ENCODE peak calls at places on chromosomes 11 and 22, in six cellular contexts. One of them, this sample, is unnamed.

GRCh38 chr11:76666408-76666807 is 4.1 kb downstream of the LRRC32 start:
- DNase-seq in heart right ventricle: peak; percentile 69
- DNase-seq in cardiac muscle cell: peak; percentile 70
- DNase-seq in right lobe of liver: peak; percentile 54
- DNase-seq in breast epithelium: no peak
- DNase-seq in stomach: no peak
- DNase-seq in this sample: peak; percentile 54

GRCh38 chr11:116736763-116737162 is 36.0 kb downstream of the BUD13 start:
- DNase-seq in right lobe of liver: no peak
- DNase-seq in breast epithelium: no peak
- DNase-seq in cardiac muscle cell: no peak
- DNase-seq in stomach: no peak
- DNase-seq in heart right ventricle: no peak
- DNase-seq in this sample: no peak

GRCh38 chr11:405976-406795 is 8.6 kb downstream of the SIGIRR start:
- DNase-seq in breast epithelium: no peak
- DNase-seq in right lobe of liver: peak; percentile 61
- DNase-seq in cardiac muscle cell: no peak
- DNase-seq in stomach: no peak
- DNase-seq in heart right ventricle: no peak
- DNase-seq in this sample: no peak

GRCh38 chr11:117300301-117300700 is 9.2 kb downstream of the BACE1-AS start:
- DNase-seq in stomach: no peak
- DNase-seq in cardiac muscle cell: peak; percentile 63
- DNase-seq in right lobe of liver: peak; percentile 62
- DNase-seq in heart right ventricle: peak; percentile 33
- DNase-seq in breast epithelium: peak; percentile 50
- DNase-seq in this sample: peak; percentile 32

GRCh38 chr22:42077486-42078125 is 1.9 kb upstream of the SMDT1 start:
- DNase-seq in right lobe of liver: peak; percentile 52
- DNase-seq in breast epithelium: no peak
- DNase-seq in heart right ventricle: no peak
- DNase-seq in stomach: no peak
- DNase-seq in cardiac muscle cell: no peak
- DNase-seq in this sample: peak; percentile 72

GRCh38 chr11:121589946-121590537 is 137.3 kb upstream of the SORL1-AS1 start:
- DNase-seq in heart right ventricle: no peak
- DNase-seq in right lobe of liver: no peak
- DNase-seq in breast epithelium: no peak
- DNase-seq in cardiac muscle cell: no peak
- DNase-seq in stomach: no peak
- DNase-seq in this sample: no peak

GRCh38 chr11:20161923-20162322 is 1.6 kb upstream of the DBX1 start:
- DNase-seq in heart right ventricle: no peak
- DNase-seq in right lobe of liver: no peak
- DNase-seq in stomach: no peak
- DNase-seq in breast epithelium: no peak
- DNase-seq in cardiac muscle cell: no peak
- DNase-seq in this sample: no peak

GRCh38 chr22:40583058-40583741 is 53.3 kb downstream of the MRTFA start:
- DNase-seq in heart right ventricle: no peak
- DNase-seq in right lobe of liver: no peak
- DNase-seq in breast epithelium: no peak
- DNase-seq in cardiac muscle cell: no peak
- DNase-seq in stomach: no peak
- DNase-seq in this sample: no peak

GRCh38 chr11:65646921-65647701 is 9.2 kb downstream of the SIPA1 start:
- DNase-seq in right lobe of liver: peak; percentile 84
- DNase-seq in breast epithelium: no peak
- DNase-seq in heart right ventricle: no peak
- DNase-seq in cardiac muscle cell: peak; percentile 35
- DNase-seq in stomach: peak; percentile 78
- DNase-seq in this sample: no peak

GRCh38 chr22:49259870-49260615 is 567.6 kb downstream of the BRD1 start:
- DNase-seq in breast epithelium: no peak
- DNase-seq in stomach: peak; percentile 24
- DNase-seq in cardiac muscle cell: no peak
- DNase-seq in heart right ventricle: no peak
- DNase-seq in right lobe of liver: peak; percentile 14
- DNase-seq in this sample: peak; percentile 28

GRCh38 chr22:49258107-49259010 is 569.3 kb downstream of the BRD1 start:
- DNase-seq in breast epithelium: no peak
- DNase-seq in heart right ventricle: no peak
- DNase-seq in right lobe of liver: peak; percentile 12
- DNase-seq in stomach: peak; percentile 21
- DNase-seq in cardiac muscle cell: no peak
- DNase-seq in this sample: peak; percentile 35

GRCh38 chr22:49255154-49255553 is 572.5 kb downstream of the BRD1 start:
- DNase-seq in breast epithelium: no peak
- DNase-seq in right lobe of liver: no peak
- DNase-seq in stomach: peak; percentile 1
- DNase-seq in heart right ventricle: no peak
- DNase-seq in cardiac muscle cell: no peak
- DNase-seq in this sample: peak; percentile 11

GRCh38 chr22:49255741-49256318 is 571.8 kb downstream of the BRD1 start:
- DNase-seq in stomach: peak; percentile 15
- DNase-seq in right lobe of liver: no peak
- DNase-seq in cardiac muscle cell: no peak
- DNase-seq in heart right ventricle: no peak
- DNase-seq in breast epithelium: no peak
- DNase-seq in this sample: peak; percentile 35

GRCh38 chr22:49257551-49257951 is 570.1 kb downstream of the BRD1 start:
- DNase-seq in right lobe of liver: no peak
- DNase-seq in stomach: peak; percentile 20
- DNase-seq in breast epithelium: no peak
- DNase-seq in heart right ventricle: no peak
- DNase-seq in cardiac muscle cell: no peak
- DNase-seq in this sample: peak; percentile 10
- H3K4me1 ChIP-seq in right lobe of liver: no peaks in the 10 kb centered on the region
- H3K4me1 ChIP-seq in stomach: no peaks in the 10 kb centered on the region
- H3K4me1 ChIP-seq in breast epithelium: no peaks in the 10 kb centered on the region
- H3K4me1 ChIP-seq in heart right ventricle: no peaks in the 10 kb centered on the region
- H3K4me1 ChIP-seq in cardiac muscle cell: no peaks in the 10 kb centered on the region
- H3K4me1 ChIP-seq in this sample: no peaks in the 10 kb centered on the region

GRCh38 chr11:14378171-14378570 is 19.2 kb upstream of the RRAS2 start:
- DNase-seq in heart right ventricle: no peak
- DNase-seq in cardiac muscle cell: no peak
- DNase-seq in stomach: no peak
- DNase-seq in breast epithelium: no peak
- DNase-seq in right lobe of liver: no peak
- DNase-seq in this sample: no peak

GRCh38 chr11:14376920-14377319 is 17.9 kb upstream of the RRAS2 start:
- DNase-seq in breast epithelium: no peak
- DNase-seq in stomach: no peak
- DNase-seq in right lobe of liver: no peak
- DNase-seq in heart right ventricle: no peak
- DNase-seq in cardiac muscle cell: no peak
- DNase-seq in this sample: no peak

GRCh38 chr11:14372011-14372410 is 13.0 kb upstream of the RRAS2 start:
- DNase-seq in heart right ventricle: no peak
- DNase-seq in stomach: no peak
- DNase-seq in breast epithelium: no peak
- DNase-seq in cardiac muscle cell: no peak
- DNase-seq in right lobe of liver: no peak
- DNase-seq in this sample: no peak

GRCh38 chr11:14373941-14374646 is 15.1 kb upstream of the RRAS2 start:
- DNase-seq in breast epithelium: peak; percentile 53
- DNase-seq in heart right ventricle: no peak
- DNase-seq in cardiac muscle cell: peak; percentile 74
- DNase-seq in stomach: peak; percentile 29
- DNase-seq in right lobe of liver: peak; percentile 72
- DNase-seq in this sample: peak; percentile 73

DNA sequence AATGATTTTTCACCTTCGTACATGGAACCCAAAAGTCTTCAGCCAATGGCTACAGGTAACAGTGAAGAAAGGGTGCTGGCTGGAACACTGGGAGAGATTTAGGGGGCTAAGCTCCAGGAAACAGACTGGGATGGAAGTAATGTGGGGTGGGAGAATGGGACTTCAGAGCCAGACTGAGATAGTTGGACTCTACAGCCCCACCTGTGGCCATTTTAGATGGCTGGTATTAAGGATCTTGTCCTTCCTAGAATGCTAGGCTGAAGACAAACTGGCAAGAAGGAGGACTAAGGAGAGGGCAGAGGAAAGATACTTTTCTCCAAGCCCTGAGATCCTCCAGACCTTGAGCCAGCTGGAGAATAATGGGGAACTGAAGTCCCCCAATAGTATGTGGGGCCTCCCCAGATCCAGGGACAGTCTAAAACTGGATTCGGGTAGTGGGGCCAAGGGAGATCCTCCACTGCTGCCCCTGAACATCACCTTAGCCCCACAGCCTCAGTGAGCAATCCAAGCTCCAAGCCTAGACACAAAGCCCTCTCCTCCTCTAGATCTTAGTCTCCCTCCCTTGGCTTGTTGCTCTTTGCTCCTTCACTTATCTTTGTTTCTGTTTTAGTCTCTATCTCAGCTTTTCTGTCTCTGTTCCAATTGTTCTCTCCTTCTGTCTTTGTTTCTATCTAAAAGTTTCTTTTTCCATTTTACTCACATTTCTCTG is 16.1 kb upstream of the RRAS2 start:
- DNase-seq in heart right ventricle: no peak
- DNase-seq in cardiac muscle cell: no peak
- DNase-seq in right lobe of liver: no peak
- DNase-seq in stomach: no peak
- DNase-seq in breast epithelium: no peak
- DNase-seq in this sample: no peak
- TF ChIP-seq CTCF in heart right ventricle: no peak
- TF ChIP-seq CTCF in cardiac muscle cell: peak; percentile 12
- TF ChIP-seq CTCF in right lobe of liver: no peak
- TF ChIP-seq CTCF in stomach: no peak
- TF ChIP-seq CTCF in breast epithelium: no peak
- TF ChIP-seq CTCF in this sample: no peak

GRCh38 chr11:112174789-112175595 is at the start of gene BCO2:
- DNase-seq in heart right ventricle: peak; percentile 74
- DNase-seq in breast epithelium: peak; percentile 79
- DNase-seq in stomach: peak; percentile 72
- DNase-seq in cardiac muscle cell: peak; percentile 89
- DNase-seq in right lobe of liver: peak; percentile 93
- DNase-seq in this sample: peak; percentile 87

GRCh38 chr11:112177610-112178009 is 2.3 kb downstream of the BCO2 start:
- DNase-seq in cardiac muscle cell: no peak
- DNase-seq in breast epithelium: no peak
- DNase-seq in heart right ventricle: no peak
- DNase-seq in stomach: no peak
- DNase-seq in right lobe of liver: no peak
- DNase-seq in this sample: no peak

GRCh38 chr11:112176077-112176476 is 765 bp downstream of the BCO2 start:
- DNase-seq in breast epithelium: no peak
- DNase-seq in cardiac muscle cell: no peak
- DNase-seq in stomach: no peak
- DNase-seq in heart right ventricle: no peak
- DNase-seq in right lobe of liver: no peak
- DNase-seq in this sample: no peak

GRCh38 chr11:112173152-112173551 is 2.2 kb upstream of the BCO2 start:
- DNase-seq in stomach: no peak
- DNase-seq in right lobe of liver: no peak
- DNase-seq in cardiac muscle cell: peak; percentile 18
- DNase-seq in breast epithelium: no peak
- DNase-seq in heart right ventricle: peak; percentile 18
- DNase-seq in this sample: no peak

GRCh38 chr11:112175596-112175947 is 260 bp downstream of the BCO2 start:
- DNase-seq in stomach: no peak
- DNase-seq in breast epithelium: no peak
- DNase-seq in right lobe of liver: no peak
- DNase-seq in heart right ventricle: no peak
- DNase-seq in cardiac muscle cell: no peak
- DNase-seq in this sample: no peak
- H3K4me3 ChIP-seq in stomach: peak overlapping the region; percentile 37
- H3K4me3 ChIP-seq in breast epithelium: peak overlapping the region; percentile 26
- H3K4me3 ChIP-seq in right lobe of liver: peak overlapping the region; percentile 19
- H3K4me3 ChIP-seq in heart right ventricle: peak overlapping the region; percentile 34
- H3K4me3 ChIP-seq in cardiac muscle cell: peak overlapping the region; percentile 37
- H3K4me3 ChIP-seq in this sample: peak overlapping the region; percentile 37

DNA sequence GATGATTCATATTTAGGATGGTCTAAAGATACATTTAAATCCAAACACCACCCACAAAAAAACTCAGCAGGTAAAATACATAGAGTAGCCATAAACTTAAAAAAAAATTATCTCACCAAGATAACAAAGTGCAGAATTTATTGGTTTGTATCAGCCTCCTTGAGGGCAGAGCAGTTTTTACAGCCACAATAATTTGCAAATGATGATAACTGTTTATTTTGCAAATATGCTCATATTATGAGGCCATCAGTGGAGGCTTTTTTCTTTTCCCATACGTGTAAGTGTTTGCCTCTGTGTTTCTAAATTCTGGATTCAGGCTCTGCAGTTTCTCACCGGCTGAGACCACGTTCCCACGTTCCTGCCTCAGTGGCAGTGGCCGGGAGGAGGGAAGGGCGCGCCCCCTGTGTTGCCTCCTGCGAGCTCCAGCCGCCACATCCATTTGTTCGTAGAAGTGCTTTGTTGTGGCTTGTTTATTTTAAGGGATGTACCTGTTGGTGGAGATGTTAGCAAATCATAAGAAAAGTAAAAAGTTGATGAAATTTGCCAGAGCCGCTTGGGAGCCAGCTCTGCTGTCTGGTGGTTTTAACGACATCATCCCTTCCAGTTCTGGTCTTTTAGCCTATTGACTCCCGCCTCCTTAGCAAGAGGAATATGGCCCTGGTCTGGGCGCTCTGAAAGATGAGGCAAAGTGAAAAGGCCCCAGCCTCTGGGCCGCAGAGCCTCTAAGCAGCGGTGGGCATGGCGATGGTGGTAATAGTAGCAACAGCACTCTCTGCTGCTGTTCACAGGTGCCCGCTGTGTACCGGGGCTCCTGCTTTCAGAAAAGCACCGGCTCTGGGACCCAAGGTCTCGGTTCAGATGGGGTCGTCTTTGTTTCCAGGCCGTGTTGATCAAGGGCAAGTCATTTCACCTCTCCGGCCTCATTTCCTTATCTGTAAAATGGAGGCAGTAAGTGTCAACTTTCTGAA is 66.7 kb upstream of the PPARA start:
- DNase-seq in heart right ventricle: peak; percentile 20
- DNase-seq in stomach: peak; percentile 26
- DNase-seq in breast epithelium: no peak
- DNase-seq in right lobe of liver: peak; percentile 40
- DNase-seq in cardiac muscle cell: no peak
- DNase-seq in this sample: peak; percentile 18
- H3K4me1 ChIP-seq in heart right ventricle: peaks cover 87% of the 10 kb centered on the region
- H3K4me1 ChIP-seq in stomach: peaks cover 80% of the 10 kb centered on the region
- H3K4me1 ChIP-seq in breast epithelium: peaks cover 23% of the 10 kb centered on the region
- H3K4me1 ChIP-seq in right lobe of liver: peaks cover 56% of the 10 kb centered on the region
- H3K4me1 ChIP-seq in cardiac muscle cell: no peaks in the 10 kb centered on the region
- H3K4me1 ChIP-seq in this sample: peaks cover 67% of the 10 kb centered on the region